ENCODE peak calls at places on chromosomes 13 and 19, in seven cellular contexts. A, H, P, M, E, B and D are unnamed samples.

GRCh38 chr19:16325161-16325527 is 518 bp downstream of the KLF2 start:
- DNase-seq in A (peak; percentile 77), H (no peak), P (peak; percentile 48), M (no peak), E (peak; percentile 44), B (no peak), D (no peak)

GRCh38 chr19:33416307-33417215 is 43.1 kb downstream of the CEBPG start:
- DNase-seq in A (peak; percentile 62), H (peak; percentile 51), P (peak; percentile 65), M (peak; percentile 59), E (peak; percentile 86), B (peak; percentile 60), D (no peak)

GRCh38 chr13:60759499-60759898 is 362.5 kb downstream of the TDRD3 start:
- DNase-seq in A (no peak), H (peak; percentile 79), P (no peak), M (peak; percentile 44), E (peak; percentile 46), B (no peak), D (no peak)

GRCh38 chr13:112870737-112871287 is 98.2 kb upstream of the MCF2L start:
- DNase-seq in A (no peak), H (no peak), P (no peak), M (no peak), E (no peak), B (no peak), D (no peak)

GRCh38 chr19:18775586-18776287 is 15.4 kb downstream of the COMP start:
- DNase-seq in A (no peak), H (peak; percentile 37), P (no peak), M (peak; percentile 59), E (no peak), B (peak; percentile 40), D (no peak)

GRCh38 chr13:36072536-36072935 is 58.6 kb downstream of the DCLK1 start:
- DNase-seq in A (no peak), H (no peak), P (no peak), M (no peak), E (no peak), B (no peak), D (no peak)

GRCh38 chr19:32896516-32897214 is 27.1 kb upstream of the SLC7A9 start:
- DNase-seq in A (no peak), H (no peak), P (no peak), M (peak; percentile 64), E (no peak), B (no peak), D (no peak)

GRCh38 chr19:16446108-16447014 is 25.4 kb downstream of the EPS15L1 start:
- DNase-seq in A (no peak), H (no peak), P (no peak), M (no peak), E (no peak), B (no peak), D (no peak)

GRCh38 chr19:40745402-40745780 is 4.9 kb downstream of the ACTMAP start:
- DNase-seq in A (no peak), H (peak; percentile 60), P (no peak), M (peak; percentile 52), E (no peak), B (no peak), D (no peak)

GRCh38 chr19:49973987-49974386 is 13.0 kb upstream of the SIGLEC11 start:
- DNase-seq in A (no peak), H (no peak), P (no peak), M (no peak), E (no peak), B (no peak), D (no peak)

GRCh38 chr19:19568802-19569756 is 31.0 kb downstream of the CILP2 start:
- DNase-seq in A (no peak), H (no peak), P (no peak), M (peak; percentile 67), E (no peak), B (no peak), D (no peak)